ENCODE peak calls at places on chromosomes 5 and 9, in ten cellular contexts. B, R, S, U, Z, J, M, P, O and Y are unnamed samples.

GRCh38 chr5:1090538-1090937 is 21.3 kb downstream of the SLC12A7 start:
- DNase-seq in S (no peak), M (no peak), B (no peak), Z (no peak), R (peak), J (no peak), P (no peak), O (peak), U (no peak), Y (no peak)

GRCh38 chr9:8610256-8610655 is 810.7 kb upstream of the DMAC1 start:
- DNase-seq in S (no peak), O (no peak), P (no peak), J (no peak), M (no peak), R (no peak), U (no peak), B (no peak), Z (no peak), Y (no peak)

GRCh38 chr9:124818431-124819281 is 34.6 kb upstream of the WDR38 start:
- DNase-seq in Z (no peak), O (no peak), S (no peak), U (no peak), R (no peak), J (peak), P (no peak), B (no peak), M (peak), Y (no peak)

GRCh38 chr5:111124793-111125192 is 32.6 kb downstream of the WDR36 start:
- DNase-seq in U (no peak), R (no peak), B (no peak), Z (no peak), J (no peak), S (no peak), P (no peak), M (no peak), O (no peak), Y (no peak)

GRCh38 chr5:76415855-76416254 is 12.8 kb downstream of the IQGAP2 start:
- DNase-seq in O (no peak), M (no peak), P (no peak), B (no peak), Z (no peak), J (no peak), R (no peak), U (no peak), S (no peak), Y (no peak)

GRCh38 chr5:172117977-172118701 is 69.9 kb downstream of the STK10 start:
- DNase-seq in P (no peak), B (no peak), O (no peak), S (no peak), J (no peak), M (no peak), R (no peak), U (no peak), Z (no peak), Y (no peak)

GRCh38 chr9:21994526-21994995 is at the start of gene CDKN2B-AS1:
- DNase-seq in Z (peak), M (peak), O (peak), S (peak), R (peak), P (peak), B (no peak), J (peak), U (peak), Y (peak)

GRCh38 chr5:132813599-132814440 is 718 bp downstream of the SOWAHA start:
- DNase-seq in S (no peak), U (peak), P (no peak), B (no peak), M (peak), Z (no peak), J (no peak), O (peak), R (peak), Y (peak)

GRCh38 chr5:123721721-123722276 is 209.8 kb downstream of the CSNK1G3 start:
- DNase-seq in R (no peak), P (no peak), U (no peak), Z (no peak), S (no peak), O (no peak), J (no peak), B (no peak), M (no peak), Y (no peak)

GRCh38 chr5:84729326-84729725 is 344.6 kb upstream of the EDIL3 start:
- DNase-seq in J (no peak), M (peak), B (no peak), R (no peak), Z (no peak), U (no peak), P (no peak), S (no peak), O (no peak), Y (no peak)

GRCh38 chr5:58458851-58459275 is 1.0 kb downstream of the PLK2 start:
- DNase-seq in M (peak), P (no peak), R (no peak), O (no peak), U (no peak), J (no peak), S (no peak), Z (no peak), B (no peak), Y (no peak)

GRCh38 chr5:118791986-118792734 is 196.2 kb downstream of the DTWD2 start:
- DNase-seq in J (peak), Z (peak), B (no peak), S (peak), R (no peak), O (no peak), P (no peak), M (peak), U (no peak), Y (no peak)

GRCh38 chr5:76808142-76808691 is 10.6 kb upstream of the F2RL1 start:
- DNase-seq in S (no peak), P (no peak), J (no peak), U (no peak), O (peak), R (no peak), B (no peak), M (no peak), Z (no peak), Y (no peak)

GRCh38 chr5:126846344-126846743 is 69.4 kb downstream of the LMNB1 start:
- DNase-seq in R (no peak), J (no peak), U (no peak), P (no peak), M (peak), B (no peak), S (no peak), O (no peak), Z (no peak), Y (no peak)

GRCh38 chr9:224540-225520 is 10.2 kb downstream of the DOCK8 start:
- DNase-seq in R (no peak), J (no peak), O (no peak), S (peak), P (no peak), U (no peak), Z (no peak), M (no peak), B (no peak), Y (no peak)

GRCh38 chr5:139275536-139276297 is 17.8 kb upstream of the MATR3 start:
- DNase-seq in Z (no peak), M (no peak), R (no peak), B (no peak), U (no peak), P (no peak), S (peak), J (no peak), O (no peak), Y (no peak)

GRCh38 chr5:104088876-104089778 is 526.5 kb upstream of the NUDT12 start:
- DNase-seq in M (peak), B (no peak), R (no peak), J (no peak), U (no peak), Z (no peak), O (no peak), S (no peak), P (no peak), Y (no peak)

GRCh38 chr9:114936566-114936965 is 6.2 kb upstream of the TNFSF8 start:
- DNase-seq in R (no peak), S (peak), U (no peak), Z (no peak), P (no peak), M (peak), O (no peak), B (no peak), J (no peak), Y (no peak)

GRCh38 chr5:125093776-125094175 is 347.3 kb upstream of the ZNF608 start:
- DNase-seq in B (no peak), J (no peak), R (no peak), Z (peak), S (no peak), O (no peak), P (no peak), M (peak), U (no peak), Y (no peak)

GRCh38 chr9:123929177-123929869 is 603 bp downstream of the DENND1A start:
- DNase-seq in Z (peak), S (no peak), O (no peak), B (no peak), U (no peak), M (no peak), P (no peak), R (peak), J (no peak), Y (no peak)

GRCh38 chr9:79432485-79432884 is 139.3 kb upstream of the TLE4 start:
- DNase-seq in P (no peak), S (peak), B (no peak), R (no peak), U (no peak), M (no peak), O (no peak), Z (no peak), J (no peak), Y (no peak)

GRCh38 chr9:114406441-114406840 is 18.7 kb upstream of the AKNA start:
- DNase-seq in B (no peak), O (no peak), M (no peak), P (no peak), J (no peak), Z (no peak), S (no peak), R (no peak), U (no peak), Y (no peak)

GRCh38 chr9:77514886-77515711 is 133.0 kb downstream of the GNA14 start:
- DNase-seq in U (no peak), O (no peak), M (peak), J (peak), Z (peak), P (no peak), R (no peak), S (peak), B (no peak), Y (no peak)

GRCh38 chr5:139974661-139975060 is 68.4 kb downstream of the NRG2 start:
- DNase-seq in U (no peak), P (no peak), M (no peak), B (no peak), R (no peak), S (no peak), J (no peak), O (no peak), Z (no peak), Y (peak)

GRCh38 chr5:171342362-171343111 is 33.5 kb downstream of the TLX3 start:
- DNase-seq in Z (peak), P (no peak), S (peak), O (no peak), B (no peak), J (peak), M (peak), R (no peak), U (no peak), Y (no peak)

GRCh38 chr9:8014987-8015682 is 215.6 kb upstream of the DMAC1 start:
- DNase-seq in B (no peak), P (no peak), O (no peak), Z (no peak), M (no peak), R (no peak), S (no peak), J (no peak), U (no peak), Y (no peak)

GRCh38 chr5:131945551-131945882 is at the start of gene MEIKIN:
- DNase-seq in M (no peak), B (no peak), J (no peak), U (no peak), O (no peak), P (no peak), S (no peak), R (no peak), Z (no peak), Y (no peak)

GRCh38 chr5:107313098-107313497 is 357.6 kb downstream of the EFNA5 start:
- DNase-seq in Z (no peak), S (no peak), P (no peak), R (no peak), J (no peak), M (no peak), B (no peak), U (no peak), O (no peak), Y (no peak)

GRCh38 chr5:68088302-68088701 is 127.3 kb upstream of the PIK3R1 start:
- DNase-seq in P (no peak), R (no peak), Z (peak), U (no peak), B (no peak), J (no peak), M (peak), S (no peak), O (no peak), Y (no peak)

GRCh38 chr9:98707158-98708102 is 1.3 kb downstream of the GABBR2 start:
- DNase-seq in P (peak), J (peak), S (no peak), M (peak), Z (peak), B (no peak), U (peak), O (peak), R (no peak), Y (peak)

GRCh38 chr5:6733411-6734242 is 20.4 kb downstream of the TENT4A start:
- DNase-seq in B (no peak), M (peak), R (no peak), J (no peak), Z (peak), U (no peak), S (no peak), P (peak), O (no peak), Y (no peak)

GRCh38 chr5:139787568-139788293 is 7.9 kb upstream of the PSD2 start:
- DNase-seq in P (peak), U (peak), J (peak), S (peak), B (peak), M (peak), O (peak), R (peak), Z (peak), Y (peak)

GRCh38 chr5:6163913-6164312 is 214.4 kb downstream of the MED10 start:
- DNase-seq in O (no peak), B (no peak), M (no peak), J (no peak), R (no peak), S (no peak), P (no peak), U (no peak), Z (no peak), Y (no peak)

GRCh38 chr9:113499876-113500497 is 36.5 kb downstream of the RGS3 start:
- DNase-seq in M (no peak), B (no peak), O (no peak), R (no peak), S (no peak), U (no peak), Z (no peak), P (no peak), J (no peak), Y (no peak)

GRCh38 chr5:74030371-74030770 is 404.4 kb downstream of the ARHGEF28 start:
- DNase-seq in S (no peak), R (no peak), Z (no peak), M (no peak), U (no peak), O (no peak), B (no peak), P (no peak), J (no peak), Y (no peak)

GRCh38 chr9:114216081-114216480 is 60.7 kb downstream of the COL27A1 start:
- DNase-seq in J (no peak), Z (no peak), P (peak), S (no peak), O (peak), M (peak), R (peak), B (no peak), U (no peak), Y (peak)

GRCh38 chr9:130409250-130409649 is 35.5 kb upstream of the ASS1 start:
- DNase-seq in M (no peak), B (no peak), U (no peak), R (no peak), O (no peak), S (no peak), J (no peak), P (no peak), Z (no peak), Y (no peak)

GRCh38 chr5:172435362-172436077 is 18.8 kb downstream of the SH3PXD2B start:
- DNase-seq in M (no peak), R (no peak), S (no peak), J (no peak), Z (no peak), O (no peak), B (no peak), P (peak), U (no peak), Y (no peak)